ENCODE peak calls at places on chromosomes 11 and 22, in ten cellular contexts. H is cardiac fibroblast; G is mesenchymal stem cell; C is fibroblast of villous mesenchyme; U is stomach; P is upper lobe of right lung; W is GM12865; A is CD4-positive, alpha-beta memory T cell; B is mammary epithelial cell; E is OCI-LY7. N is an unnamed sample.

GRCh38 chr22:45834241-45834640 is 142.7 kb downstream of the WNT7B start:
- DNase-seq in P (no peak), H (no peak), U (no peak), E (no peak), A (no peak), B (no peak), C (no peak), W (no peak), G (no peak), N (no peak)

GRCh38 chr22:24037851-24038765 is 27.0 kb downstream of the CABIN1 start:
- DNase-seq in C (no peak), G (no peak), B (no peak), W (no peak), U (peak), P (no peak), H (no peak), E (no peak), A (peak), N (no peak)

GRCh38 chr22:36816635-36817428 is at the start of gene PVALB:
- DNase-seq in C (peak), W (no peak), A (no peak), G (peak), P (no peak), H (peak), U (no peak), B (peak), E (no peak), N (no peak)

GRCh38 chr11:106032861-106033260 is 10.8 kb upstream of the MSANTD4 start:
- DNase-seq in G (no peak), C (no peak), B (no peak), H (peak), A (no peak), P (no peak), W (no peak), U (no peak), E (no peak), N (no peak)

GRCh38 chr22:31295831-31296230 is 3.5 kb upstream of the PIK3IP1 start:
- DNase-seq in H (peak), A (no peak), C (no peak), G (peak), P (no peak), E (no peak), W (no peak), B (peak), U (no peak), N (no peak)

GRCh38 chr11:134646561-134646960 is 234.5 kb upstream of the B3GAT1 start:
- DNase-seq in E (no peak), H (no peak), A (no peak), B (no peak), C (no peak), W (no peak), U (peak), P (no peak), G (no peak), N (no peak)

GRCh38 chr11:119363874-119364590 is 17.5 kb downstream of the USP2 start:
- DNase-seq in G (no peak), P (peak), E (peak), B (no peak), U (peak), A (peak), W (peak), C (peak), H (no peak), N (no peak)

GRCh38 chr22:50111056-50111455 is 21.2 kb downstream of the MOV10L1 start:
- DNase-seq in B (no peak), P (no peak), A (no peak), U (no peak), H (no peak), G (no peak), E (no peak), W (no peak), C (no peak), N (no peak)

GRCh38 chr11:61505640-61506155 is 2.9 kb upstream of the LRRC10B start:
- DNase-seq in W (no peak), A (no peak), U (no peak), H (no peak), P (no peak), G (no peak), B (peak), C (no peak), E (no peak), N (no peak)

GRCh38 chr11:119258983-119259382 is 52.8 kb downstream of the CBL start:
- DNase-seq in G (peak), B (no peak), U (no peak), P (no peak), E (peak), A (no peak), C (no peak), W (peak), H (no peak), N (no peak)

GRCh38 chr11:2778630-2779498 is 79.1 kb upstream of the KCNQ1OT1 start:
- DNase-seq in H (peak), C (peak), W (peak), B (peak), P (peak), G (peak), E (no peak), A (no peak), U (peak), N (no peak)

GRCh38 chr11:70421123-70421522 is 22.8 kb downstream of the CTTN start:
- DNase-seq in U (no peak), E (no peak), H (no peak), P (no peak), A (no peak), C (no peak), B (no peak), W (no peak), G (no peak), N (no peak)

GRCh38 chr11:95135880-95136279 is 46.2 kb downstream of the ENDOD1 start:
- DNase-seq in E (no peak), G (no peak), W (no peak), U (no peak), B (no peak), H (no peak), C (no peak), A (no peak), P (no peak), N (no peak)

GRCh38 chr11:60625262-60625661 is 74.2 kb upstream of the MS4A8 start:
- DNase-seq in A (no peak), P (no peak), E (peak), B (peak), C (peak), W (peak), G (peak), U (peak), H (peak), N (peak)

GRCh38 chr11:74634537-74634936 is 42.2 kb downstream of the POLD3 start:
- DNase-seq in W (no peak), E (no peak), B (peak), C (peak), U (no peak), H (peak), P (no peak), G (peak), A (no peak), N (no peak)

GRCh38 chr11:125941606-125942275 is 4.1 kb upstream of the VSIG10L2 start:
- DNase-seq in C (peak), P (peak), W (peak), H (peak), A (peak), E (peak), U (peak), G (peak), B (peak), N (no peak)

GRCh38 chr11:27282141-27282590 is 80.8 kb downstream of the CCDC34 start:
- DNase-seq in H (peak), W (no peak), A (no peak), G (peak), C (peak), E (no peak), B (no peak), U (no peak), P (no peak), N (peak)

GRCh38 chr22:49012695-49013094 is 815.0 kb downstream of the BRD1 start:
- DNase-seq in E (no peak), C (no peak), H (no peak), W (no peak), A (no peak), P (no peak), G (no peak), U (no peak), B (no peak), N (no peak)

GRCh38 chr11:103988595-103988969 is 47.9 kb upstream of the DDI1 start:
- DNase-seq in G (peak), P (no peak), W (no peak), A (no peak), H (peak), C (peak), U (no peak), B (peak), E (no peak), N (no peak)

GRCh38 chr22:43481528-43482309 is 69.9 kb downstream of the MPPED1 start:
- DNase-seq in W (peak), H (no peak), U (peak), B (no peak), P (no peak), C (no peak), A (peak), E (peak), G (no peak), N (no peak)

GRCh38 chr11:12803086-12803826 is 129.0 kb downstream of the TEAD1 start:
- DNase-seq in U (no peak), H (peak), C (peak), G (peak), E (no peak), W (no peak), P (no peak), B (peak), A (no peak), N (no peak)

DNA sequence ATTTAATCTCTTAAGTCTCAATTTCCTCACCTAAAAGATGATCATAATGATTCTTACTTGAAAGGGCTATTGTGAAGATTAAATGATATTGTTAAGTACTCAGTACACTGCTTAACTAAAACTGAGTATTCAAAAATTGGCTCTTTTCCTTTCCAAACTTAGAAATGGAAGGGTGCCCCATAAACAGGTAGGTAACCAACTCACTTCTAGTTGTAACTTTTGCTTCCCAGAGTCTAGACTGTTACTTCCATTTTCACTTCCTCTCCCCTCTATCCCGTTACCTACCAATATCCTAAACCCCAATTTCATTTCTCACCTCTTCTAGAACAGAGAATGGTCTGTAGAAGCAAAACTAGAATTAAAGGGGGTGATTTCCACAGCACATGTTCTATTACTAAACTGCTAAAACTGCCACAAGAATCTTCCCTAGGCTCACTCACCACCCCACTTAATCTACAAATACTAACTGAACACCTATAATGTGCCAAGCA is 50.0 kb downstream of the RRAS2 start:
- DNase-seq in A (no peak), E (no peak), W (peak), G (no peak), C (no peak), H (no peak), P (no peak), U (no peak), B (no peak), N (no peak)
- H3K4me3 ChIP-seq in A (no peak), E (no peak), W (no peak), G (no peak), C (no peak), H (no peak), P (no peak), U (no peak), B (no peak), N (no peak)

GRCh38 chr11:38718049-38718448 is 2120.0 kb upstream of the RAG2 start:
- DNase-seq in B (no peak), W (no peak), P (no peak), A (no peak), G (peak), C (no peak), H (peak), E (no peak), U (no peak), N (no peak)
- H3K4me3 ChIP-seq in B (no peak), W (no peak), P (no peak), A (no peak), G (no peak), C (no peak), H (no peak), E (no peak), U (no peak), N (no peak)

DNA sequence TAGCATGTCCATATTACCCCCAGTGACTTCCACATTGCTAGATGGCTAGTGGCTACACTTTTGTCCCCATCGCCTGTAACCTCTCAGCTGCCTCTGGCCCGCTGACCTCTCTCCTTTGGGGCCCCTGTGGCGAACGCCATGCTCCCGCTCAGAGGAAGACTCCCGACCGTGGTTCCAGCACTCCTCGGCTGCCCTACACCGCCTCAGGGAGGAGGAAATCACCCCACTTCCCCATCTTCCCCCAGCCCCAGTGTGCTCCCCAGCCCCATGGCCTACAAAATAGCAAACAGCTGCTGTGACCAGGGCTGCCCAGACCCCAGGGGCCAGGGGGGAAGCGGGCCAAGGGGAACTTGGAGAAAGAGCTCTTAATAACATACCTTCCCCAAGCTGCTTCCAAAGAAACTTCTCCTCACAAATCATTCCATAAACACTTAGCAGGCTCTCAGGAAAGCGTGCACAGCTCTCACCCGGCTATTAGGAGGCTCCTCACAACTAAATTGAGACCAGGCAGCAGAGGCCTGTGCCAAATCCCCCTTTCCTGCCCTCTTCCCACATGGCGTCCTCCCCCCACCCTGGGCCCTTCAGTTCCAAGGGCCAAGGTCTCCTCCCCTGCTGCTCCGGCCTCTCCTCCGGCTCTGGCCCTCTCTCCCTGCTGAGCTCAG is 63.5 kb upstream of the WNT11 start:
- DNase-seq in B (no peak), W (no peak), G (no peak), E (no peak), A (no peak), P (no peak), H (no peak), C (no peak), U (no peak), N (no peak)
- H3K4me3 ChIP-seq in B (no peak), W (no peak), G (peak), E (no peak), A (no peak), P (no peak), H (no peak), C (no peak), U (no peak), N (no peak)

GRCh38 chr11:107592256-107592655 is 1.3 kb downstream of the ELMOD1 start:
- DNase-seq in E (no peak), C (no peak), G (no peak), A (no peak), B (no peak), U (no peak), P (no peak), W (no peak), H (no peak), N (no peak)
- H3K4me3 ChIP-seq in E (no peak), C (peak), G (peak), A (no peak), B (no peak), U (peak), P (peak), W (no peak), H (no peak), N (no peak)

GRCh38 chr11:117978982-117979381 is 7.2 kb upstream of the IL10RA start:
- DNase-seq in E (no peak), G (no peak), B (no peak), P (no peak), A (no peak), H (no peak), W (no peak), C (no peak), U (no peak), N (no peak)
- H3K4me3 ChIP-seq in E (no peak), G (no peak), B (no peak), P (no peak), A (no peak), H (no peak), W (no peak), C (no peak), U (no peak), N (no peak)

DNA sequence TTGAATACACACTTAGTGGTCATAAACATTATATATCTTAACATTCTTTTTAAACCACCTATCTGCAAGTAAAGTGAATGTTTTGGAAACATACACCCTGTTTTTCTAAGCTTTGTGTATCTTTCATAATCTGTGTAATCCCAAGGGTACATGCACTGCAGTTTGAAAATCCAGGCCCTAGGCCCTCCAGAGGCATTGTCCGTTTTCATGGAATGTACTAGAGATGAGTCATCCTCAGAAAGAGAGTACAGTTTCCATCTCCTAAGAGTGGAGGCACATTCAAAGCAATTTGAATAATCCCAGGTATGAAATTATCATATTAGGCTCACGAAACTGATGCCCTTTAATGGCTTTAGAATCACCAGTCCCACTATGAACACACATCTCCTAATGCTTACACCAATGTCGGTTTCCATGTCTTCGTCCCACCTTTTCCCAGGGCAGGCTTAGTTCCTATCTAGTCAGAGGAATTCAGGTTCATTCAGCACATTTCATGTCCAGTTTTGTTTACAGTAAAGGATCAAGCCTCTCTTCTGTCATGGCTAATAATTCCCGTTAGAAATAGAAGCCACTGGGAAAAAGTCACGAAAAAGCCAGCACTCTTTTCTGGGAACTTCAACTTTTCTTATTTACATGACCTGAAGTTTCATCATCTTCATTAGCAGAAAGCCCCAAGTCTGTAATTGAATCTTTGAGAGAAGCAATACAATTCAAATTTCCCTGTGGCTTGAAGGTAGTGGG is 39.5 kb upstream of the CD44 start:
- DNase-seq in W (no peak), A (no peak), U (no peak), H (peak), E (no peak), G (peak), C (peak), P (no peak), B (peak), N (no peak)
- H3K4me3 ChIP-seq in W (no peak), A (no peak), U (no peak), H (no peak), E (no peak), G (peak), C (no peak), P (no peak), B (no peak), N (no peak)

GRCh38 chr11:122205036-122205435 is 89.0 kb upstream of the BLID start:
- DNase-seq in U (no peak), E (no peak), P (no peak), C (peak), W (no peak), H (no peak), G (no peak), B (no peak), A (no peak), N (no peak)

GRCh38 chr11:122204206-122204605 is 88.2 kb upstream of the BLID start:
- DNase-seq in B (no peak), U (no peak), E (no peak), W (no peak), C (no peak), H (no peak), G (no peak), P (no peak), A (no peak), N (no peak)

GRCh38 chr11:122201126-122201525 is 85.1 kb upstream of the BLID start:
- DNase-seq in P (no peak), B (no peak), E (no peak), C (no peak), W (no peak), A (no peak), G (no peak), H (no peak), U (no peak), N (no peak)

GRCh38 chr11:122202951-122203456 is 87.0 kb upstream of the BLID start:
- DNase-seq in A (no peak), W (peak), C (peak), G (peak), B (peak), H (peak), P (peak), E (peak), U (peak), N (peak)

DNA sequence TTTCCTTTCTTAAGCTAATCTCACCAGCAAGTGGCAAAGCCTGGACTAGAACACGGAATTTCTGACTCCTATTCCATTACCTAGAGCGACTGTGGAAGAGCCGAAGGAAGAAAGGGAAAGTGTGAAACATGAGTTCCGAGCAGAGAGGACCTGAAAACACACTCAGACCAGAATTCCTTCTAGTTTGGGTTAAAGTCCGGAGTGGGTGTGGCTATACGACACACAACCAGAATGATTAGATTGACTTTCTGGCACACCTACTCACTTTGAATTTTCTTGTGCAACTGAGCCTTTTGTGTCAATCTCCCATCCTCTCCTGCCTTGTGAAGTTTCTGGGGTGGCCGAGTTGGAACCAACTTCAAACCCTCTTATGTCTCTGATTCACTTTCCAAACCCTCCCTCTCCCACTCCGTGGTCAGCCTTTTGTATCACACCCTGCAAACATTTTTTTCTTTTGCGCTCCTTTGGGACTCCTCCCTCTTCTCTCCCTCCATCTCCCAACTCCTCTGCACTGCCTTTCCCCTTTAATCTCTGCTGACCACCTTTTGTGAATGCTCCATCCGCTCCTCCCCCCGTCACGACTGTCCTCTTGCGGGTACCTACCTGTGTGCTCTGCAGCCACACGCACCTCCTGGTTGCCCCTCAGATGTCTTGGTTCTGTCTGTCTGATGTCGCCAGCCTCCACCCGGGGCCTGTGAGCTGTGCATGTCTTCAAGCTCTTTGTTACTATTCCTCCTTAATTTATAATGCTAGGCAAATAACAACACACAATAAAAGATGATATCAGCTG is 86.3 kb upstream of the BLID start:
- DNase-seq in P (no peak), W (no peak), C (peak), H (peak), E (no peak), U (no peak), A (no peak), G (peak), B (peak), N (peak)
- H3K4me3 ChIP-seq in P (peak), W (no peak), C (peak), H (peak), E (no peak), U (peak), A (no peak), G (peak), B (peak), N (peak)

GRCh38 chr11:111978028-111978771 is 41.1 kb downstream of the DIXDC1 start:
- DNase-seq in B (peak), H (peak), W (no peak), C (peak), A (no peak), P (no peak), U (no peak), E (no peak), G (peak), N (peak)
- H3K4me3 ChIP-seq in B (peak), H (peak), W (no peak), C (peak), A (no peak), P (peak), U (peak), E (no peak), G (peak), N (peak)

GRCh38 chr22:20035375-20036084 is 14.6 kb downstream of the TANGO2 start:
- DNase-seq in H (no peak), C (no peak), E (no peak), B (no peak), A (no peak), W (no peak), U (no peak), G (no peak), P (no peak), N (no peak)

GRCh38 chr22:20038574-20038973 is 17.7 kb downstream of the TANGO2 start:
- DNase-seq in W (no peak), B (no peak), G (no peak), E (no peak), H (no peak), P (no peak), A (no peak), C (no peak), U (no peak), N (no peak)

GRCh38 chr22:20036119-20036518 is 15.2 kb downstream of the TANGO2 start:
- DNase-seq in W (peak), H (no peak), U (no peak), P (no peak), A (no peak), E (no peak), G (no peak), C (no peak), B (no peak), N (no peak)

GRCh38 chr22:20037419-20037818 is 16.5 kb downstream of the TANGO2 start:
- DNase-seq in P (no peak), E (no peak), W (peak), B (no peak), G (no peak), C (no peak), A (no peak), H (no peak), U (no peak), N (no peak)

GRCh38 chr22:20036535-20037392 is 15.9 kb downstream of the TANGO2 start:
- DNase-seq in B (no peak), C (no peak), H (no peak), A (no peak), G (no peak), W (no peak), U (no peak), E (no peak), P (no peak), N (no peak)
- H3K4me3 ChIP-seq in B (no peak), C (no peak), H (no peak), A (no peak), G (no peak), W (no peak), U (no peak), E (no peak), P (no peak), N (no peak)